ENCODE peak calls at places on chromosomes 7 and 10, in six cellular contexts. L is keratinocyte, J is IMR-90, C is A549, K is fibroblast of lung, D is neuronal stem cell. N is an unnamed sample.

GRCh38 chr10:49080071-49080470 is 35.3 kb downstream of the VSTM4 start:
- DNase-seq in C (no peak), K (peak), J (peak), L (no peak), D (no peak), N (no peak)

GRCh38 chr10:37436361-37436760 is 311.0 kb downstream of the ANKRD30A start:
- DNase-seq in L (no peak), K (no peak), D (no peak), C (no peak), J (no peak), N (no peak)

GRCh38 chr7:24192053-24192452 is 91.9 kb upstream of the NPY start:
- DNase-seq in K (peak), C (no peak), D (no peak), J (peak), L (no peak), N (no peak)

GRCh38 chr10:48289652-48290238 is 15.2 kb upstream of the FRMPD2 start:
- DNase-seq in C (peak), J (peak), L (peak), D (peak), K (peak), N (no peak)

GRCh38 chr7:153022796-153023592 is 263.4 kb downstream of the ACTR3B start:
- DNase-seq in K (no peak), L (no peak), C (no peak), J (no peak), D (no peak), N (no peak)

GRCh38 chr7:99677013-99677412 is 2.8 kb downstream of the CYP3A5 start:
- DNase-seq in K (no peak), J (no peak), D (no peak), L (no peak), C (no peak), N (peak)

GRCh38 chr7:1054438-1055083 is 10.2 kb downstream of the GPR146 start:
- DNase-seq in D (no peak), K (no peak), J (no peak), C (no peak), L (no peak), N (no peak)

GRCh38 chr7:75980126-75980864 is 14.1 kb downstream of the TMEM120A start:
- DNase-seq in L (no peak), K (no peak), J (no peak), C (no peak), D (no peak), N (peak)

GRCh38 chr7:106679153-106679931 is 18.4 kb upstream of the CCDC71L start:
- DNase-seq in L (no peak), D (no peak), J (peak), K (peak), C (peak), N (no peak)

GRCh38 chr7:45695249-45695995 is 121.3 kb downstream of the ADCY1 start:
- DNase-seq in J (no peak), D (no peak), C (no peak), K (no peak), L (no peak), N (no peak)

GRCh38 chr7:19747740-19748339 is 25.6 kb downstream of the TMEM196 start:
- DNase-seq in L (no peak), J (peak), C (peak), D (peak), K (peak), N (peak)

GRCh38 chr10:126565456-126565855 is 105.0 kb downstream of the C10orf90 start:
- DNase-seq in L (no peak), C (no peak), D (no peak), J (no peak), K (no peak), N (no peak)

GRCh38 chr7:32071466-32072091 is 1.4 kb upstream of the PDE1C start:
- DNase-seq in J (no peak), K (no peak), L (no peak), D (no peak), C (no peak), N (no peak)

GRCh38 chr7:121081327-121081936 is 92.9 kb downstream of the CPED1 start:
- DNase-seq in K (peak), C (peak), L (no peak), D (peak), J (peak), N (peak)

GRCh38 chr7:69363131-69363530 is 235.1 kb upstream of the AUTS2 start:
- DNase-seq in J (no peak), L (no peak), C (peak), D (no peak), K (no peak), N (no peak)

GRCh38 chr7:28442540-28443420 is 30.5 kb downstream of the CREB5 start:
- DNase-seq in K (no peak), J (peak), D (no peak), L (no peak), C (no peak), N (no peak)

GRCh38 chr10:75111367-75111905 is at the start of gene SAMD8:
- DNase-seq in K (peak), L (peak), J (peak), D (peak), C (peak), N (peak)

GRCh38 chr10:91745086-91745831 is 53.0 kb upstream of the TNKS2 start:
- DNase-seq in D (peak), J (no peak), L (no peak), C (peak), K (peak), N (peak)

GRCh38 chr7:40372031-40372430 is 237.2 kb downstream of the SUGCT start:
- DNase-seq in J (no peak), L (no peak), K (peak), C (no peak), D (no peak), N (no peak)

GRCh38 chr7:40437936-40438634 is 303.3 kb downstream of the SUGCT start:
- DNase-seq in D (no peak), L (no peak), J (peak), K (no peak), C (no peak), N (peak)

GRCh38 chr7:30135271-30135550 is 425 bp downstream of the MTURN start:
- DNase-seq in C (no peak), K (no peak), L (no peak), J (no peak), D (no peak), N (peak)

GRCh38 chr10:5545778-5546710 is 21.3 kb downstream of the CALML3 start:
- DNase-seq in D (no peak), L (no peak), C (peak), J (peak), K (peak), N (peak)

GRCh38 chr7:2477447-2478386 is 1.5 kb upstream of the GRIFIN start:
- DNase-seq in K (peak), L (no peak), J (peak), D (no peak), C (peak), N (peak)

GRCh38 chr7:47743898-47744612 is 162.1 kb upstream of the TNS3 start:
- DNase-seq in C (no peak), K (peak), J (no peak), D (no peak), L (no peak), N (peak)

GRCh38 chr7:100483728-100484635 is at the start of gene NYAP1:
- DNase-seq in K (peak), C (peak), D (peak), L (no peak), J (peak), N (peak)

GRCh38 chr10:82538272-82538671 is 663.3 kb downstream of the NRG3 start:
- DNase-seq in C (no peak), D (no peak), J (no peak), K (no peak), L (no peak), N (no peak)

GRCh38 chr7:116310131-116310530 is 99.8 kb downstream of the TES start:
- DNase-seq in L (no peak), D (no peak), C (no peak), J (no peak), K (no peak), N (no peak)

GRCh38 chr7:116307253-116307652 is 96.9 kb downstream of the TES start:
- DNase-seq in L (no peak), C (no peak), D (no peak), J (no peak), K (no peak), N (no peak)

GRCh38 chr7:116311262-116311661 is 100.9 kb downstream of the TES start:
- DNase-seq in L (no peak), J (no peak), C (no peak), D (no peak), K (no peak), N (no peak)

GRCh38 chr7:116306409-116307048 is 96.2 kb downstream of the TES start:
- DNase-seq in D (no peak), K (no peak), C (no peak), L (no peak), J (no peak), N (no peak)

DNA sequence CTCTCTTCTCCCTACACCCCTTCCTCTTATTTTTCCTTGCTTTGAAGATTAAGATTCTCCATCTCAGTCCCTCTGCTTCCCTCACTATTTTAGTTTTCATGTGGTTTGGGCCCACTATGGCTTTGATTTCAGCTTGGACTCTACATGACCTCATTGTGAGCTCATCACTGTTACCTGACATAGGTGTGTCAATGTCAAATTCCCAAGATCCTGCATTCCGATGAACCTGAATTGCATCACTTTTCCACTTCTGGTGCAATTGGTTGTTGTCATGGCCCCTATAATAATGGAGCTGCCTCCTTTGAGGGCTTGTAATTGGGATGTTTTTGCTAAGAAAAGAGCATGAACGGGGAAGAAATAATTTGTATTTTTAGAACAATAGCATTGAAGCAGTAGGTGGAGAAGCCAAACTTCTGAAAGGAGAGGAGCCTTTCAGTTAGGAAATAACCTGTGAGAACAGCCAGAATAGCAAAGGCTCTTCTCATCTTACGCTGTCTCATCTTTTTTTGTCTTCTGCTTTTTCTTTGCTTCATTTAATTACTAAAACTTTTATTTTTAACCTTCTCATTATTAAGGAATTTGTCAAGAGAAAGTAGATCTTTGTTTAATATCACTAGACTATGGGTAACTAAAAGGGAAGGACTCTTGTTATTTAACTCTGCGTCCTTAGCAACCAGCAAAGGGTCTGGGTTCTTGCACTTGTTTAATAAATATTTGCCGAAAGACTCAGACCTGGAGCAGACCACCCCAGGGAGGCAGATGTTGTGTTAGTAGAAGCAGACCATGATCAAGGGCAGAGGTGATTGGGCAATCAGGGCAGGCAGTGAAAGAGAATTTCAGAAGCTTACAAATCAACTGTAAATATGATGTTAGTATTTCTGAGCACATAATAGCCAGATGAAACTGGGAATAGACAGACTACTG is 95.4 kb downstream of the TES start:
- DNase-seq in D (no peak), L (no peak), J (peak), C (peak), K (peak), N (no peak)
- H3K4me2 ChIP-seq in D (no peak), L (no peak), J (no peak), C (peak), K (no peak), N (no peak)

GRCh38 chr7:15604166-15604565 is 42.4 kb upstream of the AGMO start:
- DNase-seq in C (no peak), K (no peak), L (no peak), J (no peak), D (no peak), N (no peak)

GRCh38 chr7:15606561-15606960 is 44.7 kb upstream of the AGMO start:
- DNase-seq in L (no peak), K (no peak), C (no peak), J (no peak), D (no peak), N (no peak)

GRCh38 chr7:15603124-15603523 is 41.3 kb upstream of the AGMO start:
- DNase-seq in L (no peak), K (no peak), J (no peak), C (no peak), D (no peak), N (peak)

GRCh38 chr7:15600298-15600697 is 38.5 kb upstream of the AGMO start:
- DNase-seq in K (no peak), J (no peak), C (no peak), D (no peak), L (no peak), N (peak)

GRCh38 chr7:15602236-15602635 is 40.4 kb upstream of the AGMO start:
- DNase-seq in L (no peak), J (no peak), D (no peak), K (peak), C (no peak), N (no peak)
- H3K4me2 ChIP-seq in L (no peak), J (no peak), D (no peak), K (no peak), C (no peak), N (no peak)

GRCh38 chr10:117471344-117471874 is 71.1 kb upstream of the EMX2 start:
- DNase-seq in C (no peak), K (no peak), L (no peak), D (no peak), J (no peak), N (no peak)

GRCh38 chr10:117476716-117477115 is 65.8 kb upstream of the EMX2 start:
- DNase-seq in J (no peak), D (no peak), L (no peak), C (no peak), K (no peak), N (no peak)

GRCh38 chr10:117476281-117476680 is 66.3 kb upstream of the EMX2 start:
- DNase-seq in J (no peak), C (no peak), L (no peak), K (no peak), D (no peak), N (no peak)

GRCh38 chr10:117470733-117471132 is 71.8 kb upstream of the EMX2 start:
- DNase-seq in D (no peak), K (no peak), J (no peak), C (no peak), L (no peak), N (no peak)

DNA sequence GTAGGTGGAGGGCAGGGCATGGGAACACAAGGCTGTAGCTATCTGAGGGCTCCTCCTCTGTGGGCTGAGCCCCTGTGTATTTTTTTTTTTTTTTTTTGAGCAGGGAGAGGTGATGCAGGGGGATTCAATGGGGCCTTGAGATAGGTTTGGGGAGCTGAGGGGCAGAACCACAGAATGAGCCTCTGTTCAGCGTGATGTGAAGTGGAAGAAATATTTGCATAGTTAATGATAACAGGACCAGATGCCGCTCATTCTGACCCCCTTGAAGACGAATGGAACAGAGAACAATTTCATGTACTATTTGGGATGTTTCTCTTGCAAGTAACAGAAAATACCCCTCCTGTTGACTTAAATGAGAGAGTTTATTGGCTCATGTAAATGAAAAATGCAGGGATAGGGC is 69.7 kb upstream of the EMX2 start:
- DNase-seq in L (no peak), C (no peak), K (no peak), D (no peak), J (no peak), N (no peak)
- H3K4me2 ChIP-seq in L (no peak), C (no peak), K (no peak), D (no peak), J (no peak), N (no peak)

DNA sequence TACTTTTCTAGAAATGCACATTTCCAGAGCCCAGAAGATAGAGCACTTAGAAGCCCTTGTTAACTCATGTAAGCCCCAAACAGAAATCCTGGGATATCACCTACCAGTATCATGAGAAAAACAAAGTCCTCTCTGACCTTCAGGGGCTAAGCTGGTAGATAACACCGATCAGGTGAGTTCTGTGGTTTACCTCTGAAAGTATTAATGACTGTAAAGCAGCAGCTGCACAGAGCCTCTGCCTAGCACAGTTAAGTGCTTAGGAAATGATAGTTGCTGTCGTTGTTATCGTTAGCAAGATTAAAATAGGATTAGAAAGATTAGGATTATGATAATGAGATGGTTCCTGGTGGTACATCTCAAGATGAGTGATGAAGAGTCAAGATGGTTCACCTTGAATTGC is 64.9 kb downstream of the PLXNA4 start:
- DNase-seq in C (no peak), D (no peak), J (no peak), K (no peak), L (no peak), N (no peak)
- H3K4me2 ChIP-seq in C (no peak), D (no peak), J (no peak), K (no peak), L (no peak), N (no peak)

GRCh38 chr10:104333728-104334373 is 4.4 kb downstream of the ITPRIP start:
- DNase-seq in L (no peak), C (no peak), K (peak), D (no peak), J (no peak), N (no peak)

GRCh38 chr10:104336829-104337526 is 1.3 kb downstream of the ITPRIP start:
- DNase-seq in K (peak), J (peak), C (no peak), L (no peak), D (no peak), N (no peak)

GRCh38 chr10:104334561-104334960 is 3.7 kb downstream of the ITPRIP start:
- DNase-seq in D (no peak), L (no peak), J (no peak), K (no peak), C (no peak), N (no peak)

GRCh38 chr10:104333037-104333727 is 5.1 kb downstream of the ITPRIP start:
- DNase-seq in C (no peak), D (no peak), K (peak), L (no peak), J (no peak), N (no peak)

GRCh38 chr10:104334965-104335650 is 3.2 kb downstream of the ITPRIP start:
- DNase-seq in L (no peak), C (no peak), K (no peak), J (no peak), D (no peak), N (peak)
- H3K4me2 ChIP-seq in L (peak), C (peak), K (no peak), J (peak), D (no peak), N (peak)

GRCh38 chr7:56028942-56029630 is 22.2 kb downstream of the PSPH start:
- DNase-seq in L (no peak), K (peak), C (peak), J (peak), D (no peak), N (no peak)
- H3K4me2 ChIP-seq in L (no peak), K (no peak), C (peak), J (peak), D (no peak), N (no peak)

GRCh38 chr7:132295198-132295597 is 281.1 kb downstream of the PLXNA4 start:
- DNase-seq in L (no peak), K (no peak), J (no peak), D (no peak), C (no peak), N (no peak)
- H3K4me2 ChIP-seq in L (peak), K (no peak), J (no peak), D (no peak), C (no peak), N (no peak)